ENCODE peak calls at places on chromosomes 5 and 9, in seven cellular contexts. R, I, M, V, C, Y and Q are unnamed samples. For H3K4me1, the result is how much of the 10 kb centered on the place peaks cover.

GRCh38 chr9:34025062-34025461 is 23.6 kb downstream of the UBAP2 start:
- DNase-seq in R (no peak), C (no peak), V (no peak), M (no peak), I (no peak), Y (no peak), Q (no peak)

GRCh38 chr5:151225475-151225874 is 1.6 kb upstream of the CCDC69 start:
- DNase-seq in I (no peak), Y (no peak), M (no peak), R (no peak), V (no peak), C (no peak), Q (no peak)

GRCh38 chr5:58407042-58407709 is 52.7 kb downstream of the PLK2 start:
- DNase-seq in I (no peak), R (no peak), V (no peak), Y (no peak), C (no peak), M (no peak), Q (no peak)

GRCh38 chr5:107184066-107184465 is 486.7 kb downstream of the EFNA5 start:
- DNase-seq in V (no peak), M (no peak), Y (no peak), I (no peak), C (no peak), R (no peak), Q (no peak)

GRCh38 chr9:104110509-104110908 is 16.4 kb downstream of the SMC2 start:
- DNase-seq in R (no peak), I (no peak), V (no peak), Y (no peak), C (no peak), M (no peak), Q (no peak)

GRCh38 chr9:124657526-124657925 is 113.6 kb downstream of the NR6A1 start:
- DNase-seq in I (no peak), C (no peak), Y (no peak), R (no peak), V (no peak), M (no peak), Q (no peak)

GRCh38 chr5:174337276-174338203 is 292.0 kb downstream of the NSG2 start:
- DNase-seq in M (peak), V (peak), Y (no peak), R (no peak), C (no peak), I (no peak), Q (no peak)

GRCh38 chr5:178207183-178207916 is 3.0 kb downstream of the HNRNPAB start:
- DNase-seq in I (no peak), R (peak), V (peak), M (no peak), Y (no peak), C (peak), Q (no peak)

GRCh38 chr5:78907255-78907886 is 77.7 kb downstream of the ARSB start:
- DNase-seq in R (no peak), I (no peak), Y (peak), C (no peak), M (no peak), V (no peak), Q (no peak)

GRCh38 chr9:6788175-6789016 is 30.6 kb downstream of the KDM4C start:
- DNase-seq in M (no peak), R (peak), V (peak), I (no peak), C (no peak), Y (no peak), Q (no peak)

GRCh38 chr9:15417626-15418025 is 5.0 kb upstream of the SNAPC3 start:
- DNase-seq in R (no peak), M (no peak), C (no peak), V (no peak), I (no peak), Y (no peak), Q (no peak)

GRCh38 chr9:105187781-105188180 is 56.7 kb upstream of the SLC44A1 start:
- DNase-seq in M (no peak), I (no peak), C (peak), R (no peak), V (no peak), Y (no peak), Q (no peak)

GRCh38 chr9:115369322-115369957 is 251.5 kb upstream of the TNC start:
- DNase-seq in I (no peak), M (no peak), C (no peak), V (no peak), Y (peak), R (no peak), Q (no peak)

GRCh38 chr9:97726716-97727115 is 29.6 kb upstream of the XPA start:
- DNase-seq in M (no peak), C (no peak), I (no peak), Y (no peak), V (no peak), R (no peak), Q (no peak)

GRCh38 chr9:101449071-101449721 is 13.6 kb upstream of the ALDOB start:
- DNase-seq in V (peak), I (peak), C (peak), Y (peak), R (peak), M (peak), Q (peak)

GRCh38 chr5:131810510-131811249 is 13.9 kb upstream of the FNIP1 start:
- DNase-seq in V (no peak), I (no peak), Y (no peak), R (no peak), C (peak), M (peak), Q (no peak)

GRCh38 chr5:177369913-177370487 is 12.3 kb downstream of the RGS14 start:
- DNase-seq in R (no peak), M (no peak), I (no peak), Y (no peak), V (no peak), C (peak), Q (no peak)

GRCh38 chr5:122720347-122720746 is 54.5 kb upstream of the SNX2 start:
- DNase-seq in C (no peak), R (no peak), I (no peak), M (no peak), V (no peak), Y (no peak), Q (no peak)

GRCh38 chr5:72000707-72001106 is 106.6 kb upstream of the MAP1B start:
- DNase-seq in R (no peak), V (no peak), I (no peak), C (no peak), M (no peak), Y (no peak), Q (no peak)

GRCh38 chr5:2695200-2695891 is 56.1 kb downstream of the IRX2 start:
- DNase-seq in R (no peak), M (no peak), I (no peak), V (no peak), Y (no peak), C (no peak), Q (no peak)

GRCh38 chr9:14906654-14907359 is 3.4 kb downstream of the FREM1 start:
- DNase-seq in R (no peak), C (no peak), Y (no peak), M (no peak), V (no peak), I (no peak), Q (no peak)

GRCh38 chr5:2021484-2022176 is 138.9 kb upstream of the IRX4 start:
- DNase-seq in C (no peak), I (no peak), V (no peak), R (no peak), Y (no peak), M (no peak), Q (no peak)

GRCh38 chr5:69492391-69493234 is at the start of gene OCLN:
- DNase-seq in V (peak), M (peak), I (peak), Y (peak), C (no peak), R (peak), Q (peak)

GRCh38 chr5:94402096-94402495 is 216.3 kb downstream of the KIAA0825 start:
- DNase-seq in M (no peak), R (no peak), C (no peak), Y (no peak), V (no peak), I (no peak), Q (no peak)

GRCh38 chr5:7391215-7391614 is 4.7 kb upstream of the ADCY2 start:
- DNase-seq in M (no peak), C (no peak), I (no peak), R (no peak), V (no peak), Y (no peak), Q (no peak)

GRCh38 chr9:78566948-78567675 is 270.2 kb downstream of the PSAT1 start:
- DNase-seq in M (peak), R (no peak), V (no peak), C (no peak), I (no peak), Y (no peak), Q (no peak)

GRCh38 chr9:37632479-37632878 is 18.3 kb upstream of the FRMPD1 start:
- DNase-seq in R (no peak), Y (no peak), C (no peak), I (no peak), M (no peak), V (no peak), Q (no peak)

GRCh38 chr5:139806726-139807646 is 11.4 kb downstream of the PSD2 start:
- DNase-seq in Y (no peak), M (no peak), I (no peak), V (no peak), R (no peak), C (no peak), Q (peak)

GRCh38 chr5:174706997-174707548 is 17.3 kb upstream of the MSX2 start:
- DNase-seq in I (no peak), M (no peak), V (peak), C (no peak), R (no peak), Y (no peak), Q (no peak)

GRCh38 chr9:92501671-92502393 is 19.5 kb upstream of the ASPN start:
- DNase-seq in Y (no peak), M (peak), V (peak), I (no peak), R (peak), C (peak), Q (no peak)

GRCh38 chr5:76544268-76544926 is 78.8 kb downstream of the F2RL2 start:
- DNase-seq in R (peak), C (peak), V (peak), Y (no peak), I (no peak), M (no peak), Q (no peak)

GRCh38 chr5:179613460-179614071 is 9.9 kb downstream of the HNRNPH1 start:
- DNase-seq in M (no peak), I (no peak), V (peak), C (no peak), R (no peak), Y (no peak), Q (peak)

GRCh38 chr9:7234144-7234543 is 476.4 kb downstream of the KDM4C start:
- DNase-seq in Y (no peak), C (peak), R (no peak), I (peak), V (no peak), M (peak), Q (no peak)

GRCh38 chr5:76162335-76162734 is 79.2 kb downstream of the SV2C start:
- DNase-seq in C (no peak), Y (no peak), M (no peak), V (no peak), R (no peak), I (no peak), Q (no peak)

GRCh38 chr9:104091708-104092107 is 2.4 kb upstream of the SMC2 start:
- DNase-seq in C (peak), M (no peak), R (peak), V (no peak), Y (peak), I (no peak), Q (no peak)

GRCh38 chr9:81682797-81683196 is 6.5 kb downstream of the TLE1 start:
- DNase-seq in Y (no peak), R (peak), C (no peak), V (no peak), M (no peak), I (no peak), Q (no peak)

GRCh38 chr9:81682177-81682576 is 7.2 kb downstream of the TLE1 start:
- DNase-seq in C (no peak), V (no peak), I (no peak), Y (no peak), R (no peak), M (no peak), Q (no peak)

GRCh38 chr9:81680506-81680905 is 8.8 kb downstream of the TLE1 start:
- DNase-seq in R (no peak), Y (no peak), C (no peak), V (no peak), M (no peak), I (no peak), Q (no peak)

GRCh38 chr9:81683704-81684103 is 5.6 kb downstream of the TLE1 start:
- DNase-seq in R (no peak), C (no peak), M (no peak), V (no peak), I (no peak), Y (no peak), Q (no peak)

DNA sequence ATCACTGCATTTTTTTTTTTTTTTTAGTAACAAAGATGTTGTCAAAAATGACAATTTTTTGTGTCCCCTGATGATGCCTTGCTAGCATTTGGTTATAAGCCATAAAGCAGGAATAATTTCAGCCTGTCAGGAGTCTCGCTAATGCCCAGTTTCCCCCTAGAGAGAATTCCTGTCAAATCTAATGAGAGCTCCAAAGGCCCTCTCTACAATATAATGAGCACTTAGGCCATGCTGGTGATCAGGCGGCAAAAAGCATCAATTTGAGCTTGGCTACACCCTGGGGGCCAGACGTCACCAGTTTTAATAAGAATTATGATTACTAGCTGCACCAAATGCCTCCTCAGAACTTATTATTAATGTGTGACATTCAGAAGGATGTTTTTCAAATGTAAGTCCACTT is 6.1 kb downstream of the TLE1 start:
- DNase-seq in C (no peak), I (no peak), Y (no peak), R (no peak), M (no peak), V (no peak), Q (no peak)
- H3K4me1 ChIP-seq in C (half or more), I (under half), Y (under half), R (half or more), M (under half), V (under half), Q (under half)

GRCh38 chr5:143341807-143342570 is 61.5 kb downstream of the NR3C1 start:
- DNase-seq in V (no peak), M (no peak), I (no peak), Y (no peak), R (no peak), C (peak), Q (no peak)

GRCh38 chr5:143340891-143341685 is 62.4 kb downstream of the NR3C1 start:
- DNase-seq in Y (no peak), V (no peak), R (no peak), M (no peak), C (no peak), I (no peak), Q (no peak)

GRCh38 chr5:143345671-143346440 is 57.6 kb downstream of the NR3C1 start:
- DNase-seq in C (no peak), I (no peak), V (no peak), M (no peak), Y (no peak), R (no peak), Q (no peak)

GRCh38 chr5:143342607-143343006 is 60.9 kb downstream of the NR3C1 start:
- DNase-seq in M (no peak), V (no peak), R (no peak), I (no peak), C (no peak), Y (no peak), Q (no peak)

GRCh38 chr5:143343042-143343441 is 60.4 kb downstream of the NR3C1 start:
- DNase-seq in R (no peak), I (no peak), C (no peak), V (no peak), M (no peak), Y (no peak), Q (no peak)
- H3K4me1 ChIP-seq in R (under half), I (under half), C (under half), V (under half), M (under half), Y (under half), Q (under half)

GRCh38 chr9:94867281-94867841 is 140.9 kb downstream of the AOPEP start:
- DNase-seq in I (no peak), R (peak), M (peak), C (peak), Y (peak), V (peak), Q (peak)

GRCh38 chr9:94867842-94868312 is 141.4 kb downstream of the AOPEP start:
- DNase-seq in C (no peak), Y (no peak), V (no peak), M (no peak), I (no peak), R (no peak), Q (no peak)

GRCh38 chr9:94869415-94869838 is 142.9 kb downstream of the AOPEP start:
- DNase-seq in C (peak), I (no peak), V (no peak), Y (no peak), R (no peak), M (peak), Q (no peak)

GRCh38 chr9:94866770-94867169 is 140.3 kb downstream of the AOPEP start:
- DNase-seq in M (no peak), R (no peak), Y (no peak), I (no peak), V (no peak), C (no peak), Q (no peak)

DNA sequence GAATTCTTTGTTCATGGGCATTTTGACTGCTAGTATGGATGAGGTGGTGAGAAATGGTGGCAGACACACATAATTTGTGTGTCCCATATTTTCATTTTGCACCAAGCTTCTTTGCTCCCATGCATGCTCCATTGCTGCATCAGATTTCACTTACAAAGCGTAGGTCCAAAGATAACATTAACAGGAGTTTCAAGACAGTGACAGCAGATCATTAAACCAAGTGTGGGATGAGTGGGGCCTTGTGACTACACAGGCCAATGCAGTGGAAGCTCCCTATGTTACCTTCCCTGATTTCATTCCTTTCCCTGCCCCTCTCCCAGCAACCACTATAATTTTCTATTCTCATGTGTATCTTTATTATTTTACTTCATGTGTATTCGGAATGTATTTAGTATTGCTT is 142.0 kb downstream of the AOPEP start:
- DNase-seq in M (no peak), V (no peak), I (no peak), C (no peak), R (no peak), Y (no peak), Q (no peak)
- H3K4me1 ChIP-seq in M (half or more), V (half or more), I (under half), C (half or more), R (half or more), Y (under half), Q (under half)

GRCh38 chr5:158899792-158900191 is 199.9 kb downstream of the EBF1 start:
- DNase-seq in Y (peak), C (peak), I (no peak), V (no peak), M (peak), R (no peak), Q (no peak)
- H3K4me1 ChIP-seq in Y (under half), C (under half), I (under half), V (under half), M (under half), R (under half), Q (under half)

GRCh38 chr5:14595189-14595588 is 13.6 kb downstream of the OTULINL start:
- DNase-seq in I (no peak), Y (no peak), C (no peak), M (peak), R (no peak), V (no peak), Q (no peak)
- H3K4me1 ChIP-seq in I (under half), Y (under half), C (under half), M (under half), R (half or more), V (under half), Q (under half)

GRCh38 chr9:113579270-113580040 is 115.9 kb downstream of the RGS3 start:
- DNase-seq in C (peak), Y (peak), R (peak), I (no peak), M (no peak), V (no peak), Q (no peak)

GRCh38 chr9:113581865-113582697 is 118.6 kb downstream of the RGS3 start:
- DNase-seq in M (peak), I (no peak), Y (peak), R (peak), V (no peak), C (peak), Q (peak)

GRCh38 chr9:113580954-113581311 is 117.4 kb downstream of the RGS3 start:
- DNase-seq in Y (no peak), M (no peak), C (peak), V (no peak), R (no peak), I (no peak), Q (no peak)

GRCh38 chr9:113578877-113579269 is 115.3 kb downstream of the RGS3 start:
- DNase-seq in Y (no peak), I (no peak), M (no peak), R (peak), C (peak), V (no peak), Q (peak)

GRCh38 chr9:113580041-113580953 is 116.8 kb downstream of the RGS3 start:
- DNase-seq in Y (peak), V (no peak), I (no peak), C (peak), M (no peak), R (peak), Q (peak)
- H3K4me1 ChIP-seq in Y (under half), V (under half), I (under half), C (half or more), M (under half), R (half or more), Q (half or more)

DNA sequence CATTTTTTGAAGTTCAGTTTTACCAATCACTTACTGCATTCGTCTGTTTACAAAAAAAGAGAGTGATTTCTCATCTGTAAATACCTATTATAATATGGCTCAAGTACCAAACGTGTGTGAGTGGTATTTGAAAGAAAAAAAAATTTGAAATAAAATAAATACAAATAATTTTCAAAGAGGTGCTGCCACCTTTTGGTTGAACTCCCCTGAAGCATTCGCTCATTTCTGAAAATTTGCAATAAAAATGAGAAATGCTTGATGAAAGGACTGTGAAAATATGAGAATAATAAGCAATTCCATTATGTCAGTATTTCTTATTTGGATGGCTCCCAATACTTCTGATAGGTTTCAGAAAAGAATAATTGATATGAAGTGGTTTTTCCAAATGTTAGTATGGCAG is 409.9 kb downstream of the CTNND2 start:
- DNase-seq in Y (no peak), R (no peak), C (no peak), I (no peak), M (no peak), V (no peak), Q (no peak)
- H3K4me1 ChIP-seq in Y (under half), R (under half), C (under half), I (under half), M (under half), V (under half), Q (under half)

DNA sequence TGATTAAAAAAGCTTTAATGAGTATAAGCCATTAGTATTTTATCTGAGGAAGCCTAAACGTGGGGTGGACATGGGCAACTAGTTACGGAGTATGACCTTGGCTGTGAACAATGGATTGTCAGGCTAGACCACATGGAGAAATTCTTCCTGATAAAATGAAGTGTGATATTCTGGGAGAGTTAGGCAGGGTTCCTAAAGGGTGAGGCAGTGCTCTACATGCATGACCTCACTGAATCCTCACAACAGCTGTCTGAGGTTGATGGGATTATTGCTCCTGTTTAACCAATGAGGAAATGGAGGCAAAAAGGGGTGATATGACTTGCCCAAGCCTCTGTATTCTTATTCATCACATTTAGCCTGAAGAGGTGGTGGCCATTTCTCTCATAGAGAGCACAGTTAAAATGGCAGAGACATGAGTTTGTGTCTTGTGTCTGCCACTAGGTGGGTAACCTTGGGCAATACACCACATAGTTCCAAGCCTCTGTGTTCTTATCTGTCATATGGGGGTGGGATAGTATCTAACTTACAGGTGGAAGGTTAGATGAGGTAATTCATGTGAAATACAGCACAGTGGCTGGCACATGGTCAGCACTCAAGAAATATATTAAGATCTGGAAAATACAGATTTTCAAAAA is 96.1 kb upstream of the NR3C1 start:
- DNase-seq in V (no peak), C (no peak), Y (no peak), M (no peak), R (no peak), I (no peak), Q (no peak)
- H3K4me1 ChIP-seq in V (under half), C (under half), Y (under half), M (under half), R (under half), I (under half), Q (under half)